ENCODE peak calls at places on chromosome 1, in nine cellular contexts. N is HTR-8/SVneo; V is GM04503; P is activated T-cell treated with anti-CD3 and anti-CD28 coated beads for 1 hour; J is activated CD4-positive, alpha-beta memory T cell treated with anti-CD3 and anti-CD28 coated beads, Interleukin-2, amount 10 ng/mL, durations not matched to agents 7 days and 5 days; U is NCI-H1092 treated with DMSO at 0.1 percent for 48 hours; X is effector memory CD4-positive, alpha-beta T cell; E is stimulated activated CD4-positive, alpha-beta T cell treated with anti-CD3 and anti-CD28 coated beads, Interleukin-15, amount 100 ng/mL, for 1 hour; R is sciatic nerve. F is an unnamed sample.

GRCh38 chr1:156124557-156125483 is 10.3 kb downstream of the LMNA start:
- DNase-seq in N (no peak), V (no peak), P (no peak), J (peak; percentile 38), U (no peak), X (peak; percentile 57), E (no peak), R (no peak), F (peak; percentile 44)

GRCh38 chr1:89503690-89504089 is 20.9 kb upstream of the LRRC8B start:
- DNase-seq in N (no peak), V (no peak), P (no peak), J (no peak), U (no peak), X (no peak), E (no peak), R (no peak), F (no peak)

GRCh38 chr1:1058088-1058905 is 15.8 kb downstream of the RNF223 start:
- DNase-seq in N (no peak), V (no peak), P (no peak), J (no peak), U (no peak), X (no peak), E (no peak), R (no peak), F (no peak)

GRCh38 chr1:219041819-219042218 is 131.9 kb upstream of the LYPLAL1 start:
- DNase-seq in N (no peak), V (no peak), P (no peak), J (no peak), U (no peak), X (no peak), E (no peak), R (no peak), F (no peak)

GRCh38 chr1:54310439-54311328 is 95.5 kb downstream of the SSBP3 start:
- DNase-seq in N (peak; percentile 39), V (no peak), P (no peak), J (no peak), U (no peak), X (no peak), E (peak; percentile 11), R (no peak), F (no peak)

GRCh38 chr1:110057963-110058518 is 12.4 kb downstream of the ALX3 start:
- DNase-seq in N (no peak), V (no peak), P (no peak), J (no peak), U (no peak), X (no peak), E (no peak), R (no peak), F (no peak)

GRCh38 chr1:2650967-2651645 is 18.3 kb upstream of the MMEL1 start:
- DNase-seq in N (no peak), V (no peak), P (no peak), J (no peak), U (no peak), X (no peak), E (no peak), R (peak; percentile 28), F (no peak)

GRCh38 chr1:155860939-155861496 is 1.7 kb downstream of the SYT11 start:
- DNase-seq in N (no peak), V (no peak), P (no peak), J (no peak), U (no peak), X (no peak), E (no peak), R (no peak), F (no peak)

GRCh38 chr1:22799971-22800370 is 89.3 kb downstream of the EPHB2 start:
- DNase-seq in N (no peak), V (no peak), P (no peak), J (no peak), U (no peak), X (no peak), E (no peak), R (no peak), F (no peak)

GRCh38 chr1:76073471-76073870 is 1.1 kb upstream of the ST6GALNAC3 start:
- DNase-seq in N (no peak), V (peak; percentile 61), P (no peak), J (no peak), U (no peak), X (no peak), E (no peak), R (no peak), F (no peak)

GRCh38 chr1:184036517-184036949 is 995 bp downstream of the COLGALT2 start:
- DNase-seq in N (peak; percentile 41), V (no peak), P (no peak), J (peak; percentile 20), U (peak; percentile 58), X (no peak), E (no peak), R (peak; percentile 64), F (no peak)

GRCh38 chr1:31742462-31743212 is 21.5 kb downstream of the ADGRB2 start:
- DNase-seq in N (no peak), V (no peak), P (no peak), J (no peak), U (no peak), X (no peak), E (no peak), R (no peak), F (no peak)

GRCh38 chr1:57615956-57616355 is 192.1 kb upstream of the DAB1 start:
- DNase-seq in N (no peak), V (no peak), P (no peak), J (no peak), U (no peak), X (no peak), E (no peak), R (no peak), F (no peak)

GRCh38 chr1:238961790-238962189 is 424.6 kb upstream of the CHRM3 start:
- DNase-seq in N (no peak), V (no peak), P (no peak), J (no peak), U (no peak), X (no peak), E (no peak), R (no peak), F (no peak)

GRCh38 chr1:243354511-243355153 is 98.8 kb downstream of the SDCCAG8 start:
- DNase-seq in N (no peak), V (peak; percentile 1), P (no peak), J (no peak), U (no peak), X (no peak), E (no peak), R (no peak), F (no peak)

GRCh38 chr1:20470174-20470573 is 15.8 kb downstream of the CAMK2N1 start:
- DNase-seq in N (no peak), V (no peak), P (no peak), J (no peak), U (peak; percentile 37), X (no peak), E (no peak), R (no peak), F (no peak)

GRCh38 chr1:94622757-94623156 is 81.2 kb upstream of the F3 start:
- DNase-seq in N (peak; percentile 57), V (peak; percentile 47), P (no peak), J (no peak), U (no peak), X (no peak), E (no peak), R (no peak), F (no peak)

GRCh38 chr1:213041443-213041842 is 9.6 kb upstream of the RPS6KC1 start:
- DNase-seq in N (no peak), V (peak; percentile 9), P (no peak), J (no peak), U (no peak), X (no peak), E (no peak), R (no peak), F (no peak)

GRCh38 chr1:171245458-171246064 is 2.7 kb upstream of the FMO1 start:
- DNase-seq in N (no peak), V (no peak), P (no peak), J (no peak), U (peak; percentile 19), X (no peak), E (no peak), R (no peak), F (no peak)

GRCh38 chr1:35476099-35476674 is 81.0 kb downstream of the KIAA0319L start:
- DNase-seq in N (no peak), V (no peak), P (no peak), J (no peak), U (peak; percentile 6), X (no peak), E (no peak), R (no peak), F (no peak)

GRCh38 chr1:157116735-157117103 is 17.1 kb upstream of the ETV3L start:
- DNase-seq in N (no peak), V (no peak), P (no peak), J (no peak), U (no peak), X (no peak), E (no peak), R (no peak), F (no peak)

GRCh38 chr1:29515188-29515955 is 279.1 kb downstream of the PTPRU start:
- DNase-seq in N (no peak), V (no peak), P (no peak), J (peak; percentile 6), U (no peak), X (no peak), E (no peak), R (peak; percentile 13), F (no peak)

GRCh38 chr1:41639332-41639936 is 155.0 kb upstream of the EDN2 start:
- DNase-seq in N (no peak), V (peak; percentile 37), P (no peak), J (peak; percentile 51), U (no peak), X (no peak), E (no peak), R (no peak), F (no peak)